ENCODE peak calls at places on chromosomes 3 and 15, in eight cellular contexts. One of them, this sample, is unnamed.
A peak's percentile ranks its signal among the peaks of the same experiment; 100 is the strongest.

GRCh38 chr15:78988361-78988911 is 43.6 kb upstream of the CTSH start:
- DNase-seq in HAP-1: no peak
- DNase-seq in CD4-positive, CD25-positive, alpha-beta regulatory T cell: no peak
- DNase-seq in testis: peak; percentile 83
- DNase-seq in tibial artery: peak; percentile 95
- DNase-seq in small intestine: peak; percentile 63
- DNase-seq in psoas muscle: peak; percentile 68
- DNase-seq in right atrium auricular region: peak; percentile 87
- DNase-seq in this sample: no peak

GRCh38 chr3:122932251-122932967 is 95.2 kb downstream of the SEMA5B start:
- DNase-seq in HAP-1: no peak
- DNase-seq in CD4-positive, CD25-positive, alpha-beta regulatory T cell: no peak
- DNase-seq in testis: peak; percentile 42
- DNase-seq in tibial artery: no peak
- DNase-seq in small intestine: peak; percentile 70
- DNase-seq in psoas muscle: no peak
- DNase-seq in right atrium auricular region: no peak
- DNase-seq in this sample: no peak

GRCh38 chr15:28128036-28128435 is 28.9 kb upstream of the OCA2 start:
- DNase-seq in HAP-1: no peak
- DNase-seq in CD4-positive, CD25-positive, alpha-beta regulatory T cell: no peak
- DNase-seq in testis: peak; percentile 79
- DNase-seq in tibial artery: peak; percentile 64
- DNase-seq in small intestine: no peak
- DNase-seq in psoas muscle: peak; percentile 70
- DNase-seq in right atrium auricular region: peak; percentile 70
- DNase-seq in this sample: no peak

GRCh38 chr3:167978486-167978885 is 117.2 kb downstream of the GOLIM4 start:
- DNase-seq in HAP-1: no peak
- DNase-seq in CD4-positive, CD25-positive, alpha-beta regulatory T cell: no peak
- DNase-seq in testis: no peak
- DNase-seq in tibial artery: no peak
- DNase-seq in small intestine: no peak
- DNase-seq in psoas muscle: no peak
- DNase-seq in right atrium auricular region: no peak
- DNase-seq in this sample: no peak

GRCh38 chr3:184788751-184789150 is 23.2 kb upstream of the VPS8 start:
- DNase-seq in HAP-1: no peak
- DNase-seq in CD4-positive, CD25-positive, alpha-beta regulatory T cell: no peak
- DNase-seq in testis: no peak
- DNase-seq in tibial artery: no peak
- DNase-seq in small intestine: no peak
- DNase-seq in psoas muscle: no peak
- DNase-seq in right atrium auricular region: no peak
- DNase-seq in this sample: no peak

GRCh38 chr3:36244728-36245127 is 135.6 kb upstream of the STAC start:
- DNase-seq in HAP-1: no peak
- DNase-seq in CD4-positive, CD25-positive, alpha-beta regulatory T cell: no peak
- DNase-seq in testis: no peak
- DNase-seq in tibial artery: no peak
- DNase-seq in small intestine: no peak
- DNase-seq in psoas muscle: no peak
- DNase-seq in right atrium auricular region: no peak
- DNase-seq in this sample: no peak

GRCh38 chr3:38454884-38455638 is 1.4 kb downstream of the ACVR2B start:
- DNase-seq in HAP-1: peak; percentile 78
- DNase-seq in CD4-positive, CD25-positive, alpha-beta regulatory T cell: peak; percentile 23
- DNase-seq in testis: peak; percentile 93
- DNase-seq in tibial artery: peak; percentile 67
- DNase-seq in small intestine: peak; percentile 88
- DNase-seq in psoas muscle: peak; percentile 85
- DNase-seq in right atrium auricular region: peak; percentile 66
- DNase-seq in this sample: peak; percentile 95

GRCh38 chr3:125695688-125696087 is 100.4 kb upstream of the OSBPL11 start:
- DNase-seq in HAP-1: no peak
- DNase-seq in CD4-positive, CD25-positive, alpha-beta regulatory T cell: no peak
- DNase-seq in testis: no peak
- DNase-seq in tibial artery: no peak
- DNase-seq in small intestine: no peak
- DNase-seq in psoas muscle: no peak
- DNase-seq in right atrium auricular region: no peak
- DNase-seq in this sample: no peak

GRCh38 chr15:36371509-36371908 is 207.9 kb upstream of the CDIN1 start:
- DNase-seq in HAP-1: no peak
- DNase-seq in CD4-positive, CD25-positive, alpha-beta regulatory T cell: no peak
- DNase-seq in testis: no peak
- DNase-seq in tibial artery: no peak
- DNase-seq in small intestine: no peak
- DNase-seq in psoas muscle: no peak
- DNase-seq in right atrium auricular region: no peak
- DNase-seq in this sample: no peak

GRCh38 chr15:35522061-35522460 is 23.9 kb downstream of the DPH6 start:
- DNase-seq in HAP-1: peak; percentile 66
- DNase-seq in CD4-positive, CD25-positive, alpha-beta regulatory T cell: no peak
- DNase-seq in testis: no peak
- DNase-seq in tibial artery: no peak
- DNase-seq in small intestine: no peak
- DNase-seq in psoas muscle: no peak
- DNase-seq in right atrium auricular region: no peak
- DNase-seq in this sample: no peak

GRCh38 chr15:94263341-94264273 is 32.2 kb downstream of the MCTP2 start:
- DNase-seq in HAP-1: no peak
- DNase-seq in CD4-positive, CD25-positive, alpha-beta regulatory T cell: no peak
- DNase-seq in testis: no peak
- DNase-seq in tibial artery: no peak
- DNase-seq in small intestine: no peak
- DNase-seq in psoas muscle: no peak
- DNase-seq in right atrium auricular region: no peak
- DNase-seq in this sample: no peak

GRCh38 chr3:36906504-36907149 is 38.2 kb downstream of the TRANK1 start:
- DNase-seq in HAP-1: no peak
- DNase-seq in CD4-positive, CD25-positive, alpha-beta regulatory T cell: no peak
- DNase-seq in testis: no peak
- DNase-seq in tibial artery: no peak
- DNase-seq in small intestine: no peak
- DNase-seq in psoas muscle: no peak
- DNase-seq in right atrium auricular region: peak; percentile 5
- DNase-seq in this sample: no peak

GRCh38 chr3:37905987-37906674 is 44.5 kb downstream of the CTDSPL start:
- DNase-seq in HAP-1: no peak
- DNase-seq in CD4-positive, CD25-positive, alpha-beta regulatory T cell: no peak
- DNase-seq in testis: peak; percentile 41
- DNase-seq in tibial artery: peak; percentile 43
- DNase-seq in small intestine: no peak
- DNase-seq in psoas muscle: no peak
- DNase-seq in right atrium auricular region: no peak
- DNase-seq in this sample: no peak

GRCh38 chr3:137052298-137052697 is 94.5 kb downstream of the IL20RB start:
- DNase-seq in HAP-1: no peak
- DNase-seq in CD4-positive, CD25-positive, alpha-beta regulatory T cell: no peak
- DNase-seq in testis: no peak
- DNase-seq in tibial artery: no peak
- DNase-seq in small intestine: no peak
- DNase-seq in psoas muscle: no peak
- DNase-seq in right atrium auricular region: no peak
- DNase-seq in this sample: no peak

GRCh38 chr15:47124430-47125102 is 592.7 kb upstream of the SEMA6D start:
- DNase-seq in HAP-1: no peak
- DNase-seq in CD4-positive, CD25-positive, alpha-beta regulatory T cell: no peak
- DNase-seq in testis: no peak
- DNase-seq in tibial artery: no peak
- DNase-seq in small intestine: no peak
- DNase-seq in psoas muscle: no peak
- DNase-seq in right atrium auricular region: no peak
- DNase-seq in this sample: no peak

GRCh38 chr3:47344971-47345370 is 35.9 kb upstream of the PTPN23 start:
- DNase-seq in HAP-1: no peak
- DNase-seq in CD4-positive, CD25-positive, alpha-beta regulatory T cell: no peak
- DNase-seq in testis: no peak
- DNase-seq in tibial artery: no peak
- DNase-seq in small intestine: no peak
- DNase-seq in psoas muscle: no peak
- DNase-seq in right atrium auricular region: no peak
- DNase-seq in this sample: no peak

GRCh38 chr3:47342156-47342555 is 38.7 kb upstream of the PTPN23 start:
- DNase-seq in HAP-1: no peak
- DNase-seq in CD4-positive, CD25-positive, alpha-beta regulatory T cell: no peak
- DNase-seq in testis: no peak
- DNase-seq in tibial artery: no peak
- DNase-seq in small intestine: no peak
- DNase-seq in psoas muscle: no peak
- DNase-seq in right atrium auricular region: no peak
- DNase-seq in this sample: no peak

GRCh38 chr3:47343471-47343971 is 37.3 kb upstream of the PTPN23 start:
- DNase-seq in HAP-1: no peak
- DNase-seq in CD4-positive, CD25-positive, alpha-beta regulatory T cell: no peak
- DNase-seq in testis: no peak
- DNase-seq in tibial artery: no peak
- DNase-seq in small intestine: no peak
- DNase-seq in psoas muscle: no peak
- DNase-seq in right atrium auricular region: no peak
- DNase-seq in this sample: no peak

GRCh38 chr3:47340866-47341265 is 40.0 kb upstream of the PTPN23 start:
- DNase-seq in HAP-1: no peak
- DNase-seq in CD4-positive, CD25-positive, alpha-beta regulatory T cell: no peak
- DNase-seq in testis: no peak
- DNase-seq in tibial artery: no peak
- DNase-seq in small intestine: no peak
- DNase-seq in psoas muscle: no peak
- DNase-seq in right atrium auricular region: no peak
- DNase-seq in this sample: no peak

DNA sequence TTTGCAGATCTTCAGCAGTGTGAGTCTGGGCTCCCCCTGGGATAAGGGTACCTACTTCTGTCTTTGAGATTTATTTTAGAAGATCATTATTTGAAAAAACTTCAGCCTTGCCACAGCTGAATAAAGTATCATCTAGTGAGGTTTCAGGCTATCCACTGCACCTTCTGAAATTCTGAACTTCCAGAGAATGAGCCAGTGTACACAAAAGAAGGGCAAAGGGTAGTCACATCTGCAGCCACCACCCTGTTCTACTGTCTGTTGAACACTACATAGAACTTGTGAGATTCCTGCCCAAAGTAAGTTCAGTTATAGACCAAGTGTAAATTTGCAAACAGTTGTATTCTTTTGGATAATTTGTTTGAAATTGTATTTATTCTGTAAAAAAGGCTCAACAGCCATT is 38.0 kb upstream of the PTPN23 start:
- DNase-seq in HAP-1: no peak
- DNase-seq in CD4-positive, CD25-positive, alpha-beta regulatory T cell: no peak
- DNase-seq in testis: no peak
- DNase-seq in tibial artery: no peak
- DNase-seq in small intestine: no peak
- DNase-seq in psoas muscle: no peak
- DNase-seq in right atrium auricular region: no peak
- DNase-seq in this sample: no peak
- H3K36me3 ChIP-seq in HAP-1: peaks cover 45% of the 10 kb centered on the region
- H3K36me3 ChIP-seq in CD4-positive, CD25-positive, alpha-beta regulatory T cell: peaks cover 54% of the 10 kb centered on the region
- H3K36me3 ChIP-seq in testis: no peaks in the 10 kb centered on the region
- H3K36me3 ChIP-seq in tibial artery: peaks cover 45% of the 10 kb centered on the region
- H3K36me3 ChIP-seq in small intestine: peaks cover 5% of the 10 kb centered on the region
- H3K36me3 ChIP-seq in psoas muscle: peaks cover 87% of the 10 kb centered on the region
- H3K36me3 ChIP-seq in right atrium auricular region: peaks cover 52% of the 10 kb centered on the region
- H3K36me3 ChIP-seq in this sample: peaks cover 12% of the 10 kb centered on the region

GRCh38 chr15:88428805-88429605 is 38.2 kb downstream of the MRPL46 start:
- DNase-seq in HAP-1: no peak
- DNase-seq in CD4-positive, CD25-positive, alpha-beta regulatory T cell: no peak
- DNase-seq in testis: no peak
- DNase-seq in tibial artery: no peak
- DNase-seq in small intestine: no peak
- DNase-seq in psoas muscle: no peak
- DNase-seq in right atrium auricular region: no peak
- DNase-seq in this sample: no peak
- H3K27me3 ChIP-seq in HAP-1: peaks cover 44% of the 10 kb centered on the region
- H3K27me3 ChIP-seq in CD4-positive, CD25-positive, alpha-beta regulatory T cell: peaks cover 8% of the 10 kb centered on the region
- H3K27me3 ChIP-seq in testis: no peaks in the 10 kb centered on the region
- H3K27me3 ChIP-seq in tibial artery: peaks cover under 1% of the 10 kb centered on the region
- H3K27me3 ChIP-seq in small intestine: no peaks in the 10 kb centered on the region
- H3K27me3 ChIP-seq in psoas muscle: no peaks in the 10 kb centered on the region
- H3K27me3 ChIP-seq in right atrium auricular region: no peaks in the 10 kb centered on the region
- H3K27me3 ChIP-seq in this sample: no peaks in the 10 kb centered on the region

DNA sequence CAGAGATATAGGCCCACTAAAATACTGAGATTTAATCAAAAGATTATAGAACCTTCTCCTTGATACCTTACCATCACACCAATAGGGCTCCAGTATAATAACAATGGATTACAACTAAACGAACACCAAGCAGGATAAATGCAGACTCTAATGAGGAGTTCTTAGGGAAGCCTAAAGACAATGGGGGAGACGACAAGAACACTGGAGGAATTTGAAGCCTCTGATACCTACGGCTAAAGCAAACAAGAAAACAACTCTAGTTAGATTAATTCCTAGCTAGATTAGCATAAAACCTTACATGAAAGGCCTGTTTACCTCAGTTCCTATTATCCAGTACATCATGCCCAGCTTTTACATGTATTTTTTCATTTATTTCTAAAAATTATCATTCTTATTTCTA is 35.1 kb downstream of the NGLY1 start:
- DNase-seq in HAP-1: no peak
- DNase-seq in CD4-positive, CD25-positive, alpha-beta regulatory T cell: no peak
- DNase-seq in testis: no peak
- DNase-seq in tibial artery: no peak
- DNase-seq in small intestine: no peak
- DNase-seq in psoas muscle: no peak
- DNase-seq in right atrium auricular region: no peak
- DNase-seq in this sample: no peak
- H3K36me3 ChIP-seq in HAP-1: peaks cover 24% of the 10 kb centered on the region
- H3K36me3 ChIP-seq in CD4-positive, CD25-positive, alpha-beta regulatory T cell: peaks cover 59% of the 10 kb centered on the region
- H3K36me3 ChIP-seq in testis: no peaks in the 10 kb centered on the region
- H3K36me3 ChIP-seq in tibial artery: peaks cover 45% of the 10 kb centered on the region
- H3K36me3 ChIP-seq in small intestine: peaks cover 15% of the 10 kb centered on the region
- H3K36me3 ChIP-seq in psoas muscle: peaks cover 80% of the 10 kb centered on the region
- H3K36me3 ChIP-seq in right atrium auricular region: peaks cover 41% of the 10 kb centered on the region
- H3K36me3 ChIP-seq in this sample: peaks cover 2% of the 10 kb centered on the region

GRCh38 chr3:133157716-133158115 is 119.5 kb downstream of the TMEM108 start:
- DNase-seq in HAP-1: no peak
- DNase-seq in CD4-positive, CD25-positive, alpha-beta regulatory T cell: no peak
- DNase-seq in testis: no peak
- DNase-seq in tibial artery: no peak
- DNase-seq in small intestine: no peak
- DNase-seq in psoas muscle: no peak
- DNase-seq in right atrium auricular region: no peak
- DNase-seq in this sample: no peak

GRCh38 chr3:133158686-133159085 is 120.5 kb downstream of the TMEM108 start:
- DNase-seq in HAP-1: no peak
- DNase-seq in CD4-positive, CD25-positive, alpha-beta regulatory T cell: no peak
- DNase-seq in testis: no peak
- DNase-seq in tibial artery: no peak
- DNase-seq in small intestine: no peak
- DNase-seq in psoas muscle: no peak
- DNase-seq in right atrium auricular region: no peak
- DNase-seq in this sample: no peak

GRCh38 chr3:133159498-133160475 is 121.6 kb downstream of the TMEM108 start:
- DNase-seq in HAP-1: no peak
- DNase-seq in CD4-positive, CD25-positive, alpha-beta regulatory T cell: no peak
- DNase-seq in testis: no peak
- DNase-seq in tibial artery: no peak
- DNase-seq in small intestine: no peak
- DNase-seq in psoas muscle: no peak
- DNase-seq in right atrium auricular region: no peak
- DNase-seq in this sample: no peak

GRCh38 chr3:133162906-133163305 is 124.7 kb downstream of the TMEM108 start:
- DNase-seq in HAP-1: no peak
- DNase-seq in CD4-positive, CD25-positive, alpha-beta regulatory T cell: no peak
- DNase-seq in testis: no peak
- DNase-seq in tibial artery: no peak
- DNase-seq in small intestine: no peak
- DNase-seq in psoas muscle: no peak
- DNase-seq in right atrium auricular region: no peak
- DNase-seq in this sample: no peak

GRCh38 chr3:133161666-133162065 is 123.5 kb downstream of the TMEM108 start:
- DNase-seq in HAP-1: no peak
- DNase-seq in CD4-positive, CD25-positive, alpha-beta regulatory T cell: no peak
- DNase-seq in testis: no peak
- DNase-seq in tibial artery: no peak
- DNase-seq in small intestine: no peak
- DNase-seq in psoas muscle: no peak
- DNase-seq in right atrium auricular region: no peak
- DNase-seq in this sample: no peak
- H3K27me3 ChIP-seq in HAP-1: no peaks in the 10 kb centered on the region
- H3K27me3 ChIP-seq in CD4-positive, CD25-positive, alpha-beta regulatory T cell: peaks cover 5% of the 10 kb centered on the region
- H3K27me3 ChIP-seq in testis: no peaks in the 10 kb centered on the region
- H3K27me3 ChIP-seq in tibial artery: no peaks in the 10 kb centered on the region
- H3K27me3 ChIP-seq in small intestine: no peaks in the 10 kb centered on the region
- H3K27me3 ChIP-seq in psoas muscle: no peaks in the 10 kb centered on the region
- H3K27me3 ChIP-seq in right atrium auricular region: no peaks in the 10 kb centered on the region
- H3K27me3 ChIP-seq in this sample: no peaks in the 10 kb centered on the region